ENCODE peak calls at places on chromosome X, in ten cellular contexts. One of them, this sample, is unnamed. For H3K9me3, the result is how much of the 10 kb centered on the place peaks cover.

GRCh38 chrX:154840856-154841255 is 6.4 kb upstream of the SMIM9 start:
- DNase-seq in stomach: no peak
- DNase-seq in breast epithelium: no peak
- DNase-seq in neural progenitor cell: no peak
- DNase-seq in ovary: no peak
- DNase-seq in A549: peak
- DNase-seq in gastrocnemius medialis: no peak
- DNase-seq in heart right ventricle: no peak
- DNase-seq in left lung: no peak
- DNase-seq in psoas muscle: no peak
- DNase-seq in this sample: no peak

GRCh38 chrX:118536687-118537461 is 41.3 kb downstream of the DOCK11 start:
- DNase-seq in gastrocnemius medialis: no peak
- DNase-seq in stomach: no peak
- DNase-seq in A549: peak
- DNase-seq in breast epithelium: no peak
- DNase-seq in psoas muscle: no peak
- DNase-seq in ovary: no peak
- DNase-seq in heart right ventricle: no peak
- DNase-seq in neural progenitor cell: peak
- DNase-seq in left lung: no peak
- DNase-seq in this sample: no peak

GRCh38 chrX:97429101-97429500 is 545.4 kb downstream of the RPA4 start:
- DNase-seq in neural progenitor cell: no peak
- DNase-seq in psoas muscle: no peak
- DNase-seq in breast epithelium: no peak
- DNase-seq in A549: no peak
- DNase-seq in stomach: no peak
- DNase-seq in heart right ventricle: no peak
- DNase-seq in gastrocnemius medialis: no peak
- DNase-seq in left lung: no peak
- DNase-seq in ovary: no peak
- DNase-seq in this sample: no peak

GRCh38 chrX:54785901-54786300 is 12.2 kb downstream of the ITIH6 start:
- DNase-seq in stomach: no peak
- DNase-seq in A549: no peak
- DNase-seq in left lung: no peak
- DNase-seq in heart right ventricle: no peak
- DNase-seq in gastrocnemius medialis: no peak
- DNase-seq in psoas muscle: no peak
- DNase-seq in breast epithelium: no peak
- DNase-seq in ovary: no peak
- DNase-seq in neural progenitor cell: peak
- DNase-seq in this sample: no peak

GRCh38 chrX:117838581-117839331 is 277.9 kb downstream of the KLHL13 start:
- DNase-seq in psoas muscle: no peak
- DNase-seq in stomach: no peak
- DNase-seq in ovary: no peak
- DNase-seq in left lung: no peak
- DNase-seq in neural progenitor cell: no peak
- DNase-seq in A549: no peak
- DNase-seq in breast epithelium: no peak
- DNase-seq in heart right ventricle: no peak
- DNase-seq in gastrocnemius medialis: no peak
- DNase-seq in this sample: no peak

GRCh38 chrX:42524374-42524773 is 253.6 kb downstream of the PPP1R2C start:
- DNase-seq in breast epithelium: no peak
- DNase-seq in A549: no peak
- DNase-seq in psoas muscle: no peak
- DNase-seq in left lung: no peak
- DNase-seq in gastrocnemius medialis: no peak
- DNase-seq in neural progenitor cell: no peak
- DNase-seq in heart right ventricle: no peak
- DNase-seq in ovary: no peak
- DNase-seq in stomach: no peak
- DNase-seq in this sample: no peak

GRCh38 chrX:30308263-30309138 is 689 bp downstream of the NR0B1 start:
- DNase-seq in left lung: peak
- DNase-seq in neural progenitor cell: peak
- DNase-seq in psoas muscle: peak
- DNase-seq in ovary: peak
- DNase-seq in stomach: no peak
- DNase-seq in heart right ventricle: no peak
- DNase-seq in breast epithelium: no peak
- DNase-seq in A549: peak
- DNase-seq in gastrocnemius medialis: no peak
- DNase-seq in this sample: no peak

GRCh38 chrX:130024127-130024526 is 41.7 kb downstream of the BCORL1 start:
- DNase-seq in A549: peak
- DNase-seq in ovary: peak
- DNase-seq in stomach: peak
- DNase-seq in left lung: peak
- DNase-seq in heart right ventricle: peak
- DNase-seq in psoas muscle: peak
- DNase-seq in breast epithelium: peak
- DNase-seq in gastrocnemius medialis: peak
- DNase-seq in neural progenitor cell: peak
- DNase-seq in this sample: peak

DNA sequence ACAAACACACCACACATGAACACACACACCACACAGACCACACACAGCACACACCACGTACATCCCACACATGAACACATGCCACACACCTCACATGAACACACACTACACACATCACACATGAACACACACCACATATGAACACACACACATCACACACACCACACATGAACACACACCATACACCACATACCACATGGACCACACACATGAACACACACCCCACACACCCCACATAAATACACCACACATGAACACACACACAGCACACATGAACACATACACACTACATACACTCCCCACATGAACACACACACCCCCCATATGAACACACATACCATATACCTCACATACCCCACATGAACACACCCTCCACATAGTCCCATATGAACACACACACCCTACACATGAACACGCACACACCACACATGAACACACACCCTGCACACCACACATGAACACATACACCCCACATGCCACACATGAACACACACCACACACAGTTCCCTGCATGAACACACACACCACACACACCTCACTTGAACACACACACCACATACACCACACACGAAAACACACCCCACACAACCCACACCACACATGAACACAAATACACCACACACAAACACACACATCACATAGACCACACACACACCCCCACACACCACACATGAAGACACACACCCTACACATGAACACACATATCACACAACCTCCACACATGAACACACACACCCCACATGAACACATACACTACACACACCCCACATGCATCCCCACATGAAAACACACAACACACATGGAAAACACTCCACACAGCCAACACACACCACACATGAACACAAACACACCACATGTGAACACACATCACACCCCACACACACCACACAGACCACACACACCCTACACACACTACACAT is 18.3 kb downstream of the PNMA6E start:
- DNase-seq in breast epithelium: no peak
- DNase-seq in ovary: no peak
- DNase-seq in gastrocnemius medialis: no peak
- DNase-seq in heart right ventricle: no peak
- DNase-seq in neural progenitor cell: no peak
- DNase-seq in psoas muscle: no peak
- DNase-seq in stomach: no peak
- DNase-seq in left lung: no peak
- DNase-seq in A549: no peak
- DNase-seq in this sample: no peak
- H3K9me3 ChIP-seq in breast epithelium: under half
- H3K9me3 ChIP-seq in ovary: under half
- H3K9me3 ChIP-seq in gastrocnemius medialis: under half
- H3K9me3 ChIP-seq in heart right ventricle: under half
- H3K9me3 ChIP-seq in neural progenitor cell: under half
- H3K9me3 ChIP-seq in psoas muscle: under half
- H3K9me3 ChIP-seq in stomach: under half
- H3K9me3 ChIP-seq in left lung: under half
- H3K9me3 ChIP-seq in A549: under half
- H3K9me3 ChIP-seq in this sample: under half

GRCh38 chrX:40012039-40012799 is 85.5 kb downstream of the BCOR start:
- DNase-seq in neural progenitor cell: peak
- DNase-seq in heart right ventricle: peak
- DNase-seq in breast epithelium: no peak
- DNase-seq in gastrocnemius medialis: peak
- DNase-seq in ovary: peak
- DNase-seq in left lung: peak
- DNase-seq in psoas muscle: peak
- DNase-seq in stomach: peak
- DNase-seq in A549: no peak
- DNase-seq in this sample: no peak

GRCh38 chrX:40012800-40013682 is 84.7 kb downstream of the BCOR start:
- DNase-seq in A549: peak
- DNase-seq in neural progenitor cell: peak
- DNase-seq in heart right ventricle: peak
- DNase-seq in psoas muscle: peak
- DNase-seq in gastrocnemius medialis: peak
- DNase-seq in breast epithelium: peak
- DNase-seq in left lung: peak
- DNase-seq in stomach: peak
- DNase-seq in ovary: peak
- DNase-seq in this sample: no peak

GRCh38 chrX:40009890-40010289 is 87.9 kb downstream of the BCOR start:
- DNase-seq in stomach: no peak
- DNase-seq in left lung: no peak
- DNase-seq in breast epithelium: no peak
- DNase-seq in psoas muscle: no peak
- DNase-seq in A549: no peak
- DNase-seq in gastrocnemius medialis: no peak
- DNase-seq in neural progenitor cell: peak
- DNase-seq in heart right ventricle: no peak
- DNase-seq in ovary: no peak
- DNase-seq in this sample: no peak

GRCh38 chrX:40010550-40011364 is 87.0 kb downstream of the BCOR start:
- DNase-seq in ovary: no peak
- DNase-seq in neural progenitor cell: peak
- DNase-seq in A549: no peak
- DNase-seq in breast epithelium: no peak
- DNase-seq in gastrocnemius medialis: no peak
- DNase-seq in stomach: no peak
- DNase-seq in left lung: no peak
- DNase-seq in psoas muscle: no peak
- DNase-seq in heart right ventricle: no peak
- DNase-seq in this sample: no peak

DNA sequence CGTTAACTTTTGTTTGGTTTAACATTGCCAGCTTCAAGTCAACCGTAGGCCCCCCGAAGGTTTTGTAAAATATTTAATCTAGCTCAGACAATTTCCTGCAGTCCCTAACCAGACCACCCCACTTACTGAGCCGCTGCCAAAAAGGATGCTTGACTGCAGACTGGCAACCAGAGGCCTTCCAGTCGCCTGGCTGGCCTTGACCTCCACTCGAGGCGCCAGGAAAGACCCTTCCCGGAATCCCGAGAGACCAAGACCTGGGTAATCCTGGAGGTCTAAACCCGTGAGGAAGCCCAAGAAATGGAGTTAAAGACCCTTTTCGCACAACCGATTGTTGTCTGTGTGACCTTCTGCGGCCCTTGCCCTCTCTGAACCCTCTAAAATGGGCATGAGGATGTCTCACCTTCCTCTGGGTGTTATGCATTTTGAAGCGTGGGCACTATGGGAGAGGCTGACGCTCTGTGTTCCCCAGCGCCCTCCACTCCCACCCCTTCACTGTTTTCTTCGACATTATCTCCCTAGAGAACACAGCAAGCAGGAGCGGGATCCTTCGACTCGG is 86.2 kb downstream of the BCOR start:
- DNase-seq in breast epithelium: no peak
- DNase-seq in left lung: no peak
- DNase-seq in A549: no peak
- DNase-seq in ovary: peak
- DNase-seq in psoas muscle: no peak
- DNase-seq in heart right ventricle: no peak
- DNase-seq in stomach: no peak
- DNase-seq in neural progenitor cell: no peak
- DNase-seq in gastrocnemius medialis: no peak
- DNase-seq in this sample: no peak
- H3K4me3 ChIP-seq in breast epithelium: no peak
- H3K4me3 ChIP-seq in left lung: no peak
- H3K4me3 ChIP-seq in A549: no peak
- H3K4me3 ChIP-seq in ovary: no peak
- H3K4me3 ChIP-seq in psoas muscle: peak
- H3K4me3 ChIP-seq in heart right ventricle: no peak
- H3K4me3 ChIP-seq in stomach: no peak
- H3K4me3 ChIP-seq in neural progenitor cell: peak
- H3K4me3 ChIP-seq in gastrocnemius medialis: peak
- H3K4me3 ChIP-seq in this sample: peak

GRCh38 chrX:7582191-7582590 is 260.8 kb upstream of the VCX start:
- DNase-seq in gastrocnemius medialis: no peak
- DNase-seq in left lung: no peak
- DNase-seq in A549: no peak
- DNase-seq in neural progenitor cell: no peak
- DNase-seq in heart right ventricle: no peak
- DNase-seq in breast epithelium: no peak
- DNase-seq in stomach: no peak
- DNase-seq in ovary: no peak
- DNase-seq in psoas muscle: no peak
- DNase-seq in this sample: no peak

GRCh38 chrX:7580127-7580526 is 262.8 kb upstream of the VCX start:
- DNase-seq in psoas muscle: no peak
- DNase-seq in ovary: no peak
- DNase-seq in stomach: no peak
- DNase-seq in neural progenitor cell: peak
- DNase-seq in left lung: no peak
- DNase-seq in heart right ventricle: no peak
- DNase-seq in gastrocnemius medialis: no peak
- DNase-seq in breast epithelium: no peak
- DNase-seq in A549: no peak
- DNase-seq in this sample: no peak

DNA sequence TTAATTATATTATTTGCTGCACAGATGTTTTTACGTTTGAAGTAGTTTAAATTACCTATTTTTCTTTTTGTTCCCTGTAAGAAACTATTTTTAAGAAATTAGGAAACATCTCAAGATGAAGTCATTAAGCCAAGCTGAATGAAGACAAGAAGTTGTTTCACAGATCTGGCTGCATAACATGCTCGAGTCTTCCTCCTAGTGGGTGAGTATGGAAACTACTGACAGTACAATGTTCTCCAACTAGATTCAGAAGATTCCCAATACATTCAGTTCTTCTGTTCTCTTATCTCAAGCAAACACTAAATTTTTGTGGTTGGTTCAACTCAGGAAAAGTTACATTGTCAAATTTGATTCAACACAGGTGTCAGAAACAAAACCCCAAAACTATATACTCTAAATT is 256.8 kb upstream of the VCX start:
- DNase-seq in gastrocnemius medialis: no peak
- DNase-seq in left lung: no peak
- DNase-seq in stomach: no peak
- DNase-seq in breast epithelium: no peak
- DNase-seq in A549: no peak
- DNase-seq in neural progenitor cell: peak
- DNase-seq in heart right ventricle: no peak
- DNase-seq in ovary: no peak
- DNase-seq in psoas muscle: no peak
- DNase-seq in this sample: no peak
- TF ChIP-seq CTCF in gastrocnemius medialis: peak
- TF ChIP-seq CTCF in left lung: peak
- TF ChIP-seq CTCF in stomach: peak
- TF ChIP-seq CTCF in breast epithelium: peak
- TF ChIP-seq CTCF in A549: no peak
- TF ChIP-seq CTCF in neural progenitor cell: peak
- TF ChIP-seq CTCF in heart right ventricle: peak
- TF ChIP-seq CTCF in ovary: no peak
- TF ChIP-seq CTCF in psoas muscle: peak
- TF ChIP-seq CTCF in this sample: peak

GRCh38 chrX:67207912-67208311 is 335.9 kb upstream of the AR start:
- DNase-seq in stomach: no peak
- DNase-seq in left lung: no peak
- DNase-seq in neural progenitor cell: no peak
- DNase-seq in gastrocnemius medialis: no peak
- DNase-seq in breast epithelium: no peak
- DNase-seq in heart right ventricle: no peak
- DNase-seq in psoas muscle: no peak
- DNase-seq in A549: no peak
- DNase-seq in ovary: no peak
- DNase-seq in this sample: no peak
- H3K9me3 ChIP-seq in stomach: under half
- H3K9me3 ChIP-seq in left lung: under half
- H3K9me3 ChIP-seq in neural progenitor cell: under half
- H3K9me3 ChIP-seq in gastrocnemius medialis: under half
- H3K9me3 ChIP-seq in breast epithelium: under half
- H3K9me3 ChIP-seq in heart right ventricle: under half
- H3K9me3 ChIP-seq in psoas muscle: under half
- H3K9me3 ChIP-seq in A549: under half
- H3K9me3 ChIP-seq in ovary: under half
- H3K9me3 ChIP-seq in this sample: under half